ENCODE peak calls at places on chromosome 1, in five cellular contexts. K, L, X, B and V are unnamed samples.

GRCh38 chr1:231062500-231063270 is 22.6 kb upstream of the FAM89A start:
- DNase-seq in K (no peak), L (no peak), X (no peak), B (no peak), V (no peak)

GRCh38 chr1:119911775-119912174 is 15.5 kb upstream of the ADAM30 start:
- DNase-seq in K (no peak), L (no peak), X (no peak), B (no peak), V (no peak)

GRCh38 chr1:15730423-15730822 is 5.6 kb upstream of the SLC25A34 start:
- DNase-seq in K (no peak), L (no peak), X (no peak), B (no peak), V (no peak)

GRCh38 chr1:212055333-212055732 is 19.8 kb downstream of the DTL start:
- DNase-seq in K (no peak), L (no peak), X (no peak), B (no peak), V (no peak)

GRCh38 chr1:109399326-109399957 is 1.7 kb upstream of the SORT1 start:
- DNase-seq in K (peak; percentile 16), L (no peak), X (no peak), B (peak; percentile 59), V (no peak)

GRCh38 chr1:89608627-89609338 is 24.1 kb upstream of the LRRC8C start:
- DNase-seq in K (no peak), L (peak; percentile 81), X (peak; percentile 49), B (no peak), V (no peak)

GRCh38 chr1:89607888-89608626 is 24.9 kb upstream of the LRRC8C start:
- DNase-seq in K (no peak), L (no peak), X (peak; percentile 53), B (no peak), V (no peak)

GRCh38 chr1:227662933-227663332 is 72.2 kb downstream of the JMJD4 start:
- DNase-seq in K (no peak), L (no peak), X (no peak), B (no peak), V (no peak)

GRCh38 chr1:24018611-24019580 is 38.8 kb upstream of the SRSF10 start:
- DNase-seq in K (peak; percentile 90), L (no peak), X (no peak), B (peak; percentile 33), V (peak; percentile 75)

GRCh38 chr1:243471754-243472725 is 216.2 kb downstream of the SDCCAG8 start:
- DNase-seq in K (no peak), L (no peak), X (no peak), B (no peak), V (peak; percentile 36)

GRCh38 chr1:206737729-206738222 is 32.8 kb upstream of the IL19 start:
- DNase-seq in K (no peak), L (no peak), X (no peak), B (no peak), V (no peak)
- TF ChIP-seq CTCF in K (no peak), L (no peak), X (no peak), B (no peak), V (no peak)

GRCh38 chr1:36320767-36321118 is 2.7 kb downstream of the EVA1B start:
- DNase-seq in K (no peak), L (peak; percentile 81), X (no peak), B (no peak), V (peak; percentile 82)
- H3K4me3 ChIP-seq in K (no peak overlapping the region), L (peak overlapping the region; percentile 59), X (peak overlapping the region; percentile 50), B (no peak overlapping the region), V (no peak overlapping the region)

GRCh38 chr1:56939209-56939608 is 26.6 kb downstream of the C8B start:
- DNase-seq in K (no peak), L (no peak), X (no peak), B (no peak), V (no peak)
- H3K4me1 ChIP-seq in K (no peaks in the 10 kb centered on the region), L (no peaks in the 10 kb centered on the region), X (no peaks in the 10 kb centered on the region), B (no peaks in the 10 kb centered on the region), V (no peaks in the 10 kb centered on the region)

GRCh38 chr1:204493882-204494280 is 724 bp downstream of the PIK3C2B start:
- DNase-seq in K (peak; percentile 58), L (peak; percentile 90), X (no peak), B (peak; percentile 78), V (no peak)

GRCh38 chr1:204495078-204495753 is 611 bp upstream of the PIK3C2B start:
- DNase-seq in K (no peak), L (no peak), X (no peak), B (no peak), V (no peak)

GRCh38 chr1:204491653-204492052 is 3.0 kb downstream of the PIK3C2B start:
- DNase-seq in K (no peak), L (no peak), X (no peak), B (no peak), V (no peak)

GRCh38 chr1:204493145-204493881 is 1.3 kb downstream of the PIK3C2B start:
- DNase-seq in K (peak; percentile 48), L (no peak), X (no peak), B (peak; percentile 61), V (peak; percentile 72)

DNA sequence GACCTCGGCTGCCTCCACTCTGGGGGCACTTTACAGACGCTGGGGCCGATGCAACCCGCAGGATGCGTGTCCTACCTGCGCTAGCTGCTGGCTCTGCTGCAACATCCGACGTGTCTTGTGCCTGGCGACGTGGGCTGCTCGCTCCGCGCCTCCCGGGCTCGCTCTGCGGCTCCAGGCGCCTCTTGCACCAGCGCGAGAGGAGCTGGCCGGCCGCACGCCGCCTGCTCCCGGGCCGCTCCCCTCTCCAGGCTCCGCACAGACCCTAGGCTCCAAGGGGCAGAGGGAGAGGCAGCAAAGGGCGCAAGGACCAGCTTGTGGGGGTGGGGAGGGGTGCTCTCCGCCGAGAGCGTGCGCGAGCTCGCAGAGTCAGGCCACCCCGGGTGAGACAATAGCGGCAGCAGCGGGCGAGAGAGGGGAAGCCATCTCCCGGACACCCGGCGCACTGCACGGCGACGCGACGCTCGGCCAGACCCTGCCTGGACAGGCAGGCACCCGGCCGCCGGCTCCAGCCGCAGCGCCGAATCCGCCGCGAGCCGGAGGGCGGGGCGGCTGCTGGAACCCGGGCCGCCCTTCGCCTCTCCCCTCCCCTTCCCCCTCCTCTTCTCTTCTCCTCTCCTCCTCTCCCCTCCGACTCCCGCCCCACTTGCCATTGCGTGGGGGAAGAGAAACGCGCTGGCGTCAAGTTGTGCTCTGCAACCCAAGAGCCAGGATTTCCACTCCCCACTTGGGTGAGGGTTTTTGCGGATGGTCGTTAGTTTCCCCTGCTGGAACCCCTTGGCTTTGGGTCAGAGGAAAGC is at the start of gene PIK3C2B:
- DNase-seq in K (peak; percentile 97), L (peak; percentile 95), X (peak; percentile 29), B (peak; percentile 97), V (peak; percentile 94)
- TF ChIP-seq CTCF in K (peak; percentile 20), L (peak; percentile 63), X (no peak), B (peak; percentile 43), V (peak; percentile 75)